ENCODE peak calls at places on chromosomes 13 and 19, in five cellular contexts. X is Peyer's patch, H is GM12878, A is stomach, Q is A549. O is an unnamed sample.

GRCh38 chr19:4913996-4914735 is 4.9 kb downstream of the UHRF1 start:
- DNase-seq in A (no peak), Q (no peak), X (no peak), H (no peak), O (no peak)

GRCh38 chr13:19767966-19768365 is 14.8 kb downstream of the PSPC1 start:
- DNase-seq in A (no peak), Q (no peak), X (no peak), H (no peak), O (peak; percentile 13)

GRCh38 chr13:91031508-91031907 is 316.0 kb upstream of the MIR17HG start:
- DNase-seq in A (no peak), H (no peak), Q (peak; percentile 1), X (no peak), O (no peak)

GRCh38 chr13:72290962-72291681 is 424.1 kb upstream of the DACH1 start:
- DNase-seq in Q (no peak), X (no peak), H (no peak), A (no peak), O (no peak)

GRCh38 chr13:72458701-72459100 is 268.7 kb downstream of the MZT1 start:
- DNase-seq in H (no peak), A (no peak), X (no peak), Q (no peak), O (no peak)

GRCh38 chr19:5686326-5686646 is 3.8 kb upstream of the RPL36 start:
- DNase-seq in A (no peak), X (no peak), Q (no peak), H (no peak), O (no peak)

GRCh38 chr19:13583753-13584152 is 77.5 kb upstream of the CACNA1A start:
- DNase-seq in Q (no peak), A (no peak), H (no peak), X (no peak), O (no peak)

GRCh38 chr13:30045916-30046704 is 195.7 kb upstream of the UBL3 start:
- DNase-seq in Q (no peak), H (no peak), A (no peak), X (no peak), O (no peak)

GRCh38 chr19:16893686-16893990 is 4.8 kb downstream of the F2RL3 start:
- DNase-seq in X (no peak), Q (no peak), A (no peak), H (no peak), O (no peak)

GRCh38 chr19:17794731-17795494 is at the start of gene B3GNT3:
- DNase-seq in A (peak; percentile 97), H (no peak), Q (peak; percentile 72), X (peak; percentile 97), O (peak; percentile 42)

GRCh38 chr19:37564624-37565369 is 29.8 kb downstream of the ZNF571 start:
- DNase-seq in X (no peak), Q (no peak), H (no peak), A (no peak), O (no peak)

GRCh38 chr13:35599385-35599784 is 122.9 kb upstream of the MAB21L1 start:
- DNase-seq in H (no peak), A (no peak), X (no peak), Q (no peak), O (no peak)

DNA sequence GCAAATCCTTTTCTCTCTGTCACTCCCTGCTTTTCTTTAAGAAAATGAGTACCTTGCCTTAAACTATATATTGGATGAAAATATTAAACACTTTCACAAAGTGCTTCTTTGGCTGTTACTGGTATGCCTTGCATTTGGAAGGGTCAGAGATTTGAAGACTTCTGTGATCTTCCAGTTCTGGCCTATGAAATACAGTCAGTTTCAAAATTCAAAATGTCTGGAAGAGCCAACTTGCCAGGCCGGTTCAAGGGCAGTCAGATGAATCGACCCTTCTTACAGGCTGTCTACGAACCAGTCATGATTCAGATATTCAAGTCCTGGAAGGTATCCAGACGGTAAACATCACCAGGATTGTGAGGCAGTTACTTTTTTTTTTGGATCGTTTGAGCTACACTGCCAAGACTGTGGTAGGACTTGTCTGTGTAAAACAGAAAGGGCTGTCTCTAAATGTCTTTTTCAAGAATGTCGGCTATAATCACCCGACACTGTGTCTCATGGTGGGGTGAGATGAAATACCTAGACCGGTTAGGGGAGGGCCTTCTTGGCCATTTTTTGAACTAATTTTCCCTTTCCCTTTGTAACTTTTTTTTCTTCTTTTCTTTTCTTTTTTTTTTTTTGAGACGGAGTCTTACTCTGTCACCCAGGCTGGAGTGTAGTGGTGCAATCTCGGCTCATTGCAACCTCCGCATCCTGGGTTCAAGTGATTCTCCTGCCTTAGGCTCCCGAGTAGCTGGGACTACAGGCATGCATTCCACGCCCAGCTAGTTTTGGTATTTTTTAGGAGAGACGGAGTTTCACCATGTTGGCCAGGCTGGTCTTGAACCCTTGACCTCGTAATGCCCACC is 11.2 kb downstream of the ACTN4 start:
- DNase-seq in A (peak; percentile 63), X (no peak), H (no peak), Q (peak; percentile 99), O (peak; percentile 71)
- H3K4me3 ChIP-seq in A (no peak overlapping the region), X (no peak overlapping the region), H (no peak overlapping the region), Q (peak overlapping the region; percentile 25), O (no peak overlapping the region)

GRCh38 chr19:12137541-12137940 is 2.6 kb downstream of the ZNF20 start:
- DNase-seq in Q (no peak), X (no peak), H (no peak), A (no peak), O (no peak)

GRCh38 chr19:12140545-12141404 is 625 bp upstream of the ZNF20 start:
- DNase-seq in H (peak; percentile 60), A (peak; percentile 92), Q (peak; percentile 34), X (peak; percentile 91), O (peak; percentile 90)

GRCh38 chr19:12139885-12140544 is at the start of gene ZNF20:
- DNase-seq in H (peak; percentile 67), A (peak; percentile 98), X (peak; percentile 98), Q (peak; percentile 41), O (peak; percentile 98)

GRCh38 chr19:12139309-12139708 is 841 bp downstream of the ZNF20 start:
- DNase-seq in H (no peak), Q (no peak), A (no peak), X (no peak), O (no peak)

DNA sequence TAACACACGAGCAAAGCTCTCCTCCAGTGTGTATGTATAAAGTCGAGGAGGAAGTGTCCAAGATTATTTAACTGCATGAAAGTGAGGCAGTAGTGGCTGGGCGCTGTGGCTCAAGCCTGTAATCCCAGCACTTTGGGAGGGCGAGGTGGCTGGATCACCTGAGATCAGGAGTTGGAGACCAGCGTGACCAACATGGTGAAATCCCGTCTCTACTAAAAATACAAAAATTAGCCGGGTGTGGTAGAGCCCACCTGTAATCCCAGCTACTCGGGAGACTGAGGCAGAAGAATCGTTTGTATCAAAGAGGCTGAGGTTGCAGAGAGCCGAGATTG is 1.2 kb upstream of the ZNF20 start:
- DNase-seq in A (no peak), X (no peak), Q (no peak), H (no peak), O (no peak)
- TF ChIP-seq POLR2A in A (no peak), X (no peak), Q (no peak), H (no peak), O (no peak)

GRCh38 chr13:99376132-99376531 is 68.9 kb upstream of the GPR183 start:
- DNase-seq in Q (no peak), A (no peak), H (no peak), X (no peak), O (no peak)
- H3K27ac ChIP-seq in Q (no peak overlapping the region), A (no peak overlapping the region), H (peak overlapping the region; percentile 94), X (peak overlapping the region; percentile 8), O (no peak overlapping the region)

GRCh38 chr19:49852631-49853126 is 1.7 kb downstream of the PTOV1 start:
- DNase-seq in H (no peak), Q (no peak), X (no peak), A (no peak), O (no peak)
- H3K4me3 ChIP-seq in H (peak overlapping the region; percentile 71), Q (peak overlapping the region; percentile 89), X (peak overlapping the region; percentile 98), A (peak overlapping the region; percentile 97), O (no peak overlapping the region)

O was measured in testis.